ENCODE peak calls at places on chromosomes 7 and 10, in ten cellular contexts. X, T, A, S, E, C, W, L, H and Z are unnamed samples.

GRCh38 chr10:34520084-34520483 is 295.0 kb downstream of the PARD3 start:
- DNase-seq in X (no peak), T (no peak), A (peak; percentile 66), S (no peak), E (no peak), C (no peak), W (no peak), L (peak; percentile 68), H (no peak), Z (no peak)

GRCh38 chr7:23445326-23445725 is 25.0 kb downstream of the IGF2BP3 start:
- DNase-seq in X (no peak), T (no peak), A (no peak), S (no peak), E (no peak), C (no peak), W (no peak), L (no peak), H (no peak), Z (no peak)

GRCh38 chr7:94182066-94182465 is 177.9 kb upstream of the BET1 start:
- DNase-seq in X (no peak), T (no peak), A (peak; percentile 90), S (no peak), E (peak; percentile 61), C (no peak), W (no peak), L (peak; percentile 81), H (no peak), Z (no peak)

GRCh38 chr7:159114096-159114495 is 30.6 kb downstream of the VIPR2 start:
- DNase-seq in X (no peak), T (no peak), A (no peak), S (no peak), E (no peak), C (no peak), W (no peak), L (no peak), H (no peak), Z (no peak)

GRCh38 chr10:74432841-74433594 is 282.0 kb downstream of the ADK start:
- DNase-seq in X (no peak), T (no peak), A (peak; percentile 76), S (no peak), E (peak; percentile 18), C (no peak), W (no peak), L (no peak), H (no peak), Z (no peak)

GRCh38 chr10:2978111-2978510 is 89.2 kb upstream of the PFKP start:
- DNase-seq in X (no peak), T (no peak), A (peak; percentile 57), S (no peak), E (peak; percentile 75), C (no peak), W (no peak), L (peak; percentile 61), H (no peak), Z (no peak)

GRCh38 chr10:109740436-109740835 is 182.9 kb downstream of the XPNPEP1 start:
- DNase-seq in X (no peak), T (no peak), A (no peak), S (peak; percentile 11), E (no peak), C (no peak), W (no peak), L (no peak), H (no peak), Z (no peak)

GRCh38 chr7:155161690-155162089 is 91.6 kb downstream of the HTR5A start:
- DNase-seq in X (no peak), T (no peak), A (no peak), S (no peak), E (no peak), C (no peak), W (no peak), L (no peak), H (no peak), Z (peak; percentile 88)

GRCh38 chr10:23361665-23362064 is 17.1 kb upstream of the C10orf67 start:
- DNase-seq in X (no peak), T (no peak), A (no peak), S (no peak), E (no peak), C (no peak), W (no peak), L (no peak), H (no peak), Z (no peak)

GRCh38 chr7:18445916-18446520 is 49.5 kb upstream of the HDAC9 start:
- DNase-seq in X (no peak), T (no peak), A (peak; percentile 6), S (no peak), E (no peak), C (no peak), W (no peak), L (no peak), H (no peak), Z (no peak)

DNA sequence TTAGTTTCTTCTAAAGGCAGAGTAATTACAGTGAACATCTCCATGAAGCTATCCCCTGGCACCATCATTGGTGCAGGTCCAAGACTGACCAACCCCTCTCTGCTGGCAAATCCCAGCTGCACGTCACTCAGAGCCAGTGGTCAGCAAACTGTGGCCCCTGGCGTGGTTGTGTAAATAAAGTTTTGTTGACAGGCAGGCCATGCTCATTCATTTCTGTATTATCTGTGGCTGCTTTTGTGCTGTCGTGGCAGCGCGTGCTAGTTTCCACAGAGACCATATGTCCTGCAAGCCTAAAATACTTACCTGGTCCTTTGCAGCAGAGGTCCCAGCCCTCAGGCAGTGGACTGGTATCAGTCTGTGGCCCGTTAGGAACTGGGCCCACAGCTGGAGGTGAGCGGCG is 117.6 kb upstream of the NPS start:
- DNase-seq in X (no peak), T (no peak), A (no peak), S (no peak), E (no peak), C (no peak), W (no peak), L (no peak), H (no peak), Z (no peak)
- H3K27ac ChIP-seq in X (no peak overlapping the region), T (no peak overlapping the region), A (no peak overlapping the region), S (no peak overlapping the region), E (no peak overlapping the region), C (no peak overlapping the region), W (no peak overlapping the region), L (no peak overlapping the region), H (no peak overlapping the region), Z (no peak overlapping the region)

DNA sequence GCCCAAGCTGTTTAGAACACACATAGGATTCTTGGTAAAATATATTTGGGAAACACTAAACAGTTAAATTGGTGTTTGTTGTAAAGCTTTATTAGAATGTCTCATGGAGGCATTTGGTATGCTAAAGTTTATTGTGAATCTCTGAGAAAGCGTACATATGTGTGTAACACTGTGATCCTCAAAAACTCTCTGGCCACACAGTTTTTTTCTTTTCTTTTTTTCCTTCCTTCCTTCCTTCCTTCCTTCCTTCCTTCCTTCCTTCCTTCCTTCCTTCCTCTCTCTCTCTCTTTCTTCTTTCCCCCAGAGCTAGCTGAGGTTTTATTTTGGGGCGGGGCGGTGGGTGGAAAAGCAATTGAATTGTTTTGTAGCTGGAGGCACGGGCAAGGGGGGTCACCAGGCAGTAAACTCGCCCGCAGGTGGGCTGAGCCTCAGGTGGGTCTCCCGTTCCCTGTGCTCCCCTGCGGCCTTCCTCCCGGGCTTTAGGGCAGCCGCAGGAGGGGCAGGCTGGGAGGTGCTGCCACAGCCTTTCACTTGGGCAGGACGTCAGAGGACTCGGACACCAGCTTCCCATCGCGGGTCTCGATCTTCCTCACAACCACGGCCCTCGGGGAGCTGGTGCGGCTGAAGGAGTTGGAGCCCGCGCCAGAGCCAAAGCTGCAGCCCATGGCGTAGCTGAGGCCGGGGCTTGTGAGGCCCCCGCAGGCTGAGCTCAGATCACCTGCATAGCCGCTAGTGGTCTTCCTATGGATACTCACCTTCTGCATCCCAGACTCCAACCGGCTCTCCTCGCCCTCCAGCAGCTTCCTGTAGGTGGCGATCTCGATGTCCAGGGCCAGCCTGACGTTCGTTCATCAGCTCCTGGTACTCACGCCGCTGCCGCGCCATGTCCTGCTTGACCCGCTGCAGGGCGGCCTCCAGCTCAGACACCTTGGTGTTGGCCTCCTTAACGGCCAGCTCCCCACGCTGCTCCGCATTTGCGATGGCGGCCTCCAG is 459.0 kb downstream of the GATA3 start:
- DNase-seq in X (no peak), T (no peak), A (no peak), S (no peak), E (no peak), C (no peak), W (no peak), L (no peak), H (no peak), Z (no peak)
- TF ChIP-seq CTCF in X (no peak), T (no peak), A (no peak), S (no peak), E (no peak), C (no peak), W (no peak), L (no peak), H (no peak), Z (no peak)

GRCh38 chr10:95472304-95473088 is 88.7 kb downstream of the SORBS1 start:
- DNase-seq in X (no peak), T (no peak), A (no peak), S (no peak), E (no peak), C (no peak), W (no peak), L (no peak), H (no peak), Z (no peak)

GRCh38 chr10:95466450-95466849 is 94.7 kb downstream of the SORBS1 start:
- DNase-seq in X (no peak), T (no peak), A (no peak), S (no peak), E (no peak), C (no peak), W (no peak), L (no peak), H (no peak), Z (no peak)

GRCh38 chr10:95469251-95469650 is 91.9 kb downstream of the SORBS1 start:
- DNase-seq in X (no peak), T (no peak), A (no peak), S (no peak), E (no peak), C (no peak), W (no peak), L (no peak), H (no peak), Z (no peak)

GRCh38 chr10:95467162-95467599 is 94.0 kb downstream of the SORBS1 start:
- DNase-seq in X (no peak), T (no peak), A (no peak), S (peak; percentile 60), E (no peak), C (peak; percentile 63), W (peak; percentile 78), L (peak; percentile 81), H (peak; percentile 59), Z (no peak)

DNA sequence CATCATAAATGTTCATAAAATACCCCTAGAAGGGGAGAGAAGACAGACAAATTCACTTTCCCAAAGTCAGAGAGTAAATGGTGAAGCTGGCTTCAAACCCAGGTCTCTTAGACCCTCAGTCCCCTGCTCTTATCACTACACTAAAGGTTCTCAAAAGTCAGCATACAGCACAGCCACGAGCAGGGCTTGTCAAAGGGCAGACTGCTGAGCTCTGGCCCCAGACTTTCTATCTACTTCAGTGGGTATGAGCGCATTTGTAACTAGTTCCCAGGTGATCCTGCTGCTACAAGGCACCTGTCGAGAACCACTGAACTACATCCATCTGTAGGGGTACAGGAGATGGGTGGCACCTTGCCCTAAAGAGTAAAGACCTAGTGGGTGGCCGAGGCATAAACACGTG is 91.5 kb downstream of the SORBS1 start:
- DNase-seq in X (no peak), T (no peak), A (no peak), S (no peak), E (no peak), C (no peak), W (no peak), L (no peak), H (no peak), Z (no peak)
- H3K27ac ChIP-seq in X (peak overlapping the region; percentile 80), T (no peak overlapping the region), A (no peak overlapping the region), S (peak overlapping the region; percentile 87), E (no peak overlapping the region), C (peak overlapping the region; percentile 91), W (peak overlapping the region; percentile 85), L (no peak overlapping the region), H (no peak overlapping the region), Z (peak overlapping the region; percentile 85)

GRCh38 chr7:157572622-157573021 is 235.8 kb downstream of the DNAJB6 start:
- DNase-seq in X (no peak), T (peak; percentile 65), A (no peak), S (no peak), E (no peak), C (no peak), W (no peak), L (no peak), H (no peak), Z (no peak)
- TF ChIP-seq CTCF in X (no peak), T (no peak), A (no peak), S (no peak), E (no peak), C (no peak), W (no peak), L (no peak), H (no peak), Z (no peak)